ENCODE peak calls at places on chromosomes 13 and 19, in four cellular contexts. V, Y, G and A are unnamed samples.

GRCh38 chr13:64591981-64592380 is 2638.2 kb downstream of the PCDH9 start:
- DNase-seq in G (no peak), Y (no peak), V (no peak), A (no peak)

GRCh38 chr19:19039901-19040300 is 6.5 kb downstream of the ARMC6 start:
- DNase-seq in V (no peak), Y (no peak), G (no peak), A (peak; percentile 79)

GRCh38 chr19:5480427-5480836 is 25.2 kb downstream of the ZNRF4 start:
- DNase-seq in V (no peak), Y (no peak), G (no peak), A (peak; percentile 16)

GRCh38 chr19:47609885-47610545 is 1.1 kb downstream of the BICRA start:
- DNase-seq in V (peak; percentile 55), G (peak; percentile 70), Y (peak; percentile 89), A (peak; percentile 23)

GRCh38 chr13:76683854-76684253 is 202.4 kb downstream of the KCTD12 start:
- DNase-seq in Y (no peak), G (no peak), V (no peak), A (no peak)

GRCh38 chr19:8688930-8689329 is 9.7 kb downstream of the ACTL9 start:
- DNase-seq in V (no peak), Y (no peak), G (no peak), A (no peak)

GRCh38 chr19:40229484-40229883 is 3.0 kb upstream of the CCNP start:
- DNase-seq in V (no peak), Y (no peak), G (no peak), A (peak; percentile 12)

GRCh38 chr19:49986354-49986753 is 25.4 kb upstream of the SIGLEC11 start:
- DNase-seq in G (no peak), V (no peak), Y (no peak), A (no peak)

GRCh38 chr19:862529-863304 is 3.3 kb downstream of the CFD start:
- DNase-seq in G (peak; percentile 80), Y (peak; percentile 89), V (peak; percentile 70), A (peak; percentile 46)

GRCh38 chr13:76879211-76879875 is 6.9 kb downstream of the KCTD12 start:
- DNase-seq in V (peak; percentile 60), G (peak; percentile 52), Y (peak; percentile 82), A (peak; percentile 73)

GRCh38 chr13:97359181-97360057 is 74.5 kb upstream of the RAP2A start:
- DNase-seq in V (no peak), G (no peak), Y (no peak), A (peak; percentile 63)

GRCh38 chr13:102999498-102999897 is 66.7 kb downstream of the SLC10A2 start:
- DNase-seq in V (no peak), Y (no peak), G (no peak), A (no peak)

GRCh38 chr19:18346091-18346490 is 5.7 kb downstream of the PGPEP1 start:
- DNase-seq in Y (no peak), V (no peak), G (no peak), A (no peak)

GRCh38 chr19:49468199-49468598 is 5.8 kb upstream of the FLT3LG start:
- DNase-seq in G (no peak), V (no peak), Y (no peak), A (no peak)

GRCh38 chr19:11198175-11198534 is 810 bp upstream of the KANK2 start:
- DNase-seq in V (no peak), Y (no peak), G (no peak), A (no peak)

GRCh38 chr19:6766357-6767080 is 716 bp downstream of the SH2D3A start:
- DNase-seq in V (no peak), Y (peak; percentile 30), G (no peak), A (no peak)

GRCh38 chr19:4027146-4027545 is 19.6 kb downstream of the PIAS4 start:
- DNase-seq in V (no peak), Y (no peak), G (no peak), A (no peak)

GRCh38 chr13:40187836-40188591 is 478.4 kb downstream of the FOXO1 start:
- DNase-seq in Y (peak; percentile 54), G (no peak), V (no peak), A (no peak)

GRCh38 chr19:10112895-10113591 is 1.6 kb downstream of the P2RY11 start:
- DNase-seq in G (peak; percentile 79), V (peak; percentile 58), Y (peak; percentile 89), A (peak; percentile 61)

GRCh38 chr13:70795484-70795883 is 687.2 kb upstream of the KLHL1 start:
- DNase-seq in Y (no peak), V (no peak), G (no peak), A (no peak)

GRCh38 chr13:83881917-83882625 is at the start of gene SLITRK1:
- DNase-seq in V (peak; percentile 35), Y (peak; percentile 49), G (no peak), A (peak; percentile 3)

GRCh38 chr19:18440936-18441803 is 3.2 kb upstream of the ISYNA1 start:
- DNase-seq in Y (no peak), V (no peak), G (peak; percentile 67), A (no peak)

GRCh38 chr13:42990147-42990990 is 1.7 kb downstream of the EPSTI1 start:
- DNase-seq in V (no peak), G (no peak), Y (no peak), A (no peak)

GRCh38 chr13:26964278-26965057 is 203.9 kb upstream of the GPR12 start:
- DNase-seq in G (no peak), Y (no peak), V (peak; percentile 33), A (no peak)

GRCh38 chr13:109145631-109146030 is 516.2 kb downstream of the MYO16 start:
- DNase-seq in Y (no peak), G (no peak), V (no peak), A (no peak)

GRCh38 chr19:991174-991931 is 7.2 kb downstream of the WDR18 start:
- DNase-seq in Y (peak; percentile 86), V (no peak), G (peak; percentile 54), A (no peak)

GRCh38 chr19:35153701-35154534 is 617 bp upstream of the FXYD5 start:
- DNase-seq in G (no peak), V (no peak), Y (peak; percentile 92), A (peak; percentile 52)

GRCh38 chr19:40716031-40716654 is 543 bp downstream of the COQ8B start:
- DNase-seq in Y (no peak), V (no peak), G (peak; percentile 64), A (peak; percentile 28)

GRCh38 chr13:36834299-36834698 is 15.3 kb downstream of the RFXAP start:
- DNase-seq in Y (no peak), V (no peak), G (no peak), A (no peak)

GRCh38 chr13:113836917-113837553 is 26.8 kb downstream of the GAS6 start:
- DNase-seq in G (peak; percentile 72), Y (no peak), V (peak; percentile 64), A (no peak)

GRCh38 chr19:11390359-11390758 is 6.2 kb upstream of the EPOR start:
- DNase-seq in G (no peak), Y (no peak), V (no peak), A (no peak)

GRCh38 chr19:18967358-18968146 is 26.5 kb upstream of the HOMER3 start:
- DNase-seq in Y (no peak), G (no peak), V (peak; percentile 43), A (no peak)

GRCh38 chr13:109740121-109740520 is 46.3 kb downstream of the IRS2 start:
- DNase-seq in G (no peak), V (no peak), Y (no peak), A (no peak)

GRCh38 chr19:11420894-11421606 is 1.9 kb upstream of the RGL3 start:
- DNase-seq in V (peak; percentile 54), Y (no peak), G (no peak), A (no peak)

GRCh38 chr13:99979453-99980200 is 2.0 kb upstream of the ZIC2 start:
- DNase-seq in Y (no peak), G (no peak), V (no peak), A (no peak)

GRCh38 chr13:44437356-44438233 is 64.0 kb downstream of the SERP2 start:
- DNase-seq in G (no peak), Y (no peak), V (no peak), A (peak; percentile 61)

GRCh38 chr19:21321996-21322395 is 7.2 kb downstream of the ZNF708 start:
- DNase-seq in G (no peak), V (no peak), Y (no peak), A (no peak)

GRCh38 chr13:30409911-30410704 is 12.2 kb upstream of the UBE2L5 start:
- DNase-seq in G (peak; percentile 44), Y (no peak), V (no peak), A (no peak)

GRCh38 chr13:30412351-30412750 is 9.9 kb upstream of the UBE2L5 start:
- DNase-seq in Y (no peak), G (no peak), V (no peak), A (no peak)

GRCh38 chr13:30410705-30411125 is 11.6 kb upstream of the UBE2L5 start:
- DNase-seq in V (no peak), Y (no peak), G (no peak), A (no peak)

GRCh38 chr13:30406779-30407416 is 15.4 kb upstream of the UBE2L5 start:
- DNase-seq in V (no peak), Y (no peak), G (no peak), A (no peak)

DNA sequence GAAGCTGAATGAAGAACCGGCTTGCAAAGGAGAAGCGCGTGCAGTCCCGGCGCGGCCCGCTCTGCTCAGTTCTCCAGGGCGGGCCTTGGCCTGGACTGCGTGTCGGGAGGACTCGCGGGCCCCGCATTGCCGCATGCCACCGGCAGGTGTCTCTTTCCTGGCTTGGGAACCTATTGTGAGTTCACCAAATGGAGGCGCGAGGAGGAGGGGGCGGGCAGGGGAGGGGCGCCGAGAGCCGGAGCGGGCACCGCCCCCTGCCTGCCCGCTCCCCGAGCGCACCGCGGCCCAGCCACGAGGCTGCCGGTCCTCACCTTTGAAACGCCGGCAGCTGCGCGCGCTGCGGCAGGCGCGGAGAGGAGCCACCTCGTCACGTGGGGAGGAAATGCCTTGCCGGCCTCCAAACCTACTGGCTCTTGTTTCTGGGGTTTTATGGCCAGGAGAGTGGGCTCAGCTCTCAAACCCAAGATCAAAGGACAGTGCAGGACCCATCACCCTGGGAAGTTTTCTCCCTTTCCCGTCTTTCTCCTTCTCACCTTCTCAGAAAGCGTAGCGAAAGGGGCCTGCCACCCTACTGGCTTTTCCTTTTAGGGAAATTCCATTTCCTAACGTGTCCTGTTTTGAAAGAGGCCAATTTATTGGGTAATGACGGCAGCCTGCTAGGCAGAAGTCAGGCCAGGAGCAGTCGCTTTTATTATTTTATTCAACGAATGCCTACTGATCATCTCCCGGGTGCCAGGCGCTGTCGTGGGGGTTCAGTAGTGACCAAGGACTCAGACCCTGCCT is 13.8 kb upstream of the UBE2L5 start:
- DNase-seq in V (peak; percentile 97), Y (peak; percentile 98), G (peak; percentile 98), A (peak; percentile 92)
- H3K4me3 ChIP-seq in V (peak overlapping the region; percentile 26), Y (peak overlapping the region; percentile 6), G (peak overlapping the region; percentile 29), A (peak overlapping the region; percentile 25)

GRCh38 chr13:48316826-48317510 is 13.4 kb downstream of the RB1 start:
- DNase-seq in V (peak; percentile 22), G (no peak), Y (peak; percentile 76), A (no peak)
- H3K4me3 ChIP-seq in V (no peak overlapping the region), G (no peak overlapping the region), Y (no peak overlapping the region), A (no peak overlapping the region)

GRCh38 chr19:45952691-45953505 is 20.8 kb downstream of the NOVA2 start:
- DNase-seq in Y (no peak), V (peak; percentile 62), G (peak; percentile 77), A (peak; percentile 35)
- H3K4me3 ChIP-seq in Y (no peak overlapping the region), V (no peak overlapping the region), G (no peak overlapping the region), A (no peak overlapping the region)

GRCh38 chr13:98484289-98485219 is 92.4 kb downstream of the STK24 start:
- DNase-seq in Y (peak; percentile 85), G (peak; percentile 58), V (peak; percentile 37), A (no peak)
- H3K4me3 ChIP-seq in Y (no peak overlapping the region), G (no peak overlapping the region), V (no peak overlapping the region), A (no peak overlapping the region)